ENCODE peak calls at places on chromosomes 12 and 14, in ten cellular contexts. V is left lung, P is sigmoid colon, L is brain microvascular endothelial cell, K is HCT116, A is heart right ventricle, C is esophagus muscularis mucosa, M is right atrium auricular region, R is uterus, U is Panc1. N is an unnamed sample.

GRCh38 chr14:103858063-103858820 is 10.9 kb upstream of the PPP1R13B start:
- DNase-seq in V (no peak), P (no peak), L (no peak), K (no peak), A (no peak), C (no peak), M (no peak), R (no peak), U (no peak), N (no peak)

GRCh38 chr12:94706250-94706661 is 55.9 kb upstream of the TMCC3 start:
- DNase-seq in V (no peak), P (no peak), L (peak), K (no peak), A (no peak), C (no peak), M (no peak), R (no peak), U (no peak), N (no peak)

GRCh38 chr12:91272456-91273063 is 89.9 kb upstream of the DCN start:
- DNase-seq in V (no peak), P (peak), L (peak), K (no peak), A (peak), C (peak), M (peak), R (peak), U (no peak), N (no peak)

GRCh38 chr12:52865090-52865944 is 16.5 kb upstream of the KRT78 start:
- DNase-seq in V (peak), P (no peak), L (peak), K (peak), A (peak), C (no peak), M (peak), R (peak), U (no peak), N (peak)

GRCh38 chr14:89178802-89179201 is 238.2 kb downstream of the FOXN3 start:
- DNase-seq in V (no peak), P (no peak), L (no peak), K (no peak), A (no peak), C (no peak), M (no peak), R (no peak), U (no peak), N (no peak)

GRCh38 chr14:104130974-104131651 is 7.3 kb upstream of the KIF26A start:
- DNase-seq in V (peak), P (peak), L (no peak), K (no peak), A (peak), C (no peak), M (no peak), R (no peak), U (no peak), N (peak)

GRCh38 chr14:74879427-74880180 is 2.1 kb upstream of the DLST start:
- DNase-seq in V (no peak), P (no peak), L (no peak), K (no peak), A (no peak), C (no peak), M (no peak), R (no peak), U (no peak), N (no peak)

GRCh38 chr14:99592394-99592793 is 11.6 kb downstream of the CCDC85C start:
- DNase-seq in V (no peak), P (no peak), L (no peak), K (no peak), A (no peak), C (no peak), M (no peak), R (no peak), U (no peak), N (no peak)

GRCh38 chr14:51908086-51908485 is 47.7 kb downstream of the GNG2 start:
- DNase-seq in V (no peak), P (no peak), L (peak), K (no peak), A (no peak), C (peak), M (no peak), R (no peak), U (no peak), N (no peak)

GRCh38 chr12:23204933-23205778 is 580.2 kb downstream of the ETNK1 start:
- DNase-seq in V (no peak), P (no peak), L (peak), K (peak), A (peak), C (no peak), M (no peak), R (no peak), U (peak), N (peak)

GRCh38 chr12:6552140-6552551 is 3.7 kb downstream of the IFFO1 start:
- DNase-seq in V (no peak), P (peak), L (no peak), K (no peak), A (peak), C (no peak), M (no peak), R (peak), U (no peak), N (no peak)

GRCh38 chr14:66315098-66315497 is 171.1 kb upstream of the CCDC196 start:
- DNase-seq in V (no peak), P (no peak), L (no peak), K (no peak), A (no peak), C (no peak), M (no peak), R (no peak), U (no peak), N (no peak)

GRCh38 chr14:25090716-25091454 is 40.9 kb upstream of the STXBP6 start:
- DNase-seq in V (no peak), P (no peak), L (peak), K (no peak), A (no peak), C (no peak), M (no peak), R (no peak), U (no peak), N (peak)

DNA sequence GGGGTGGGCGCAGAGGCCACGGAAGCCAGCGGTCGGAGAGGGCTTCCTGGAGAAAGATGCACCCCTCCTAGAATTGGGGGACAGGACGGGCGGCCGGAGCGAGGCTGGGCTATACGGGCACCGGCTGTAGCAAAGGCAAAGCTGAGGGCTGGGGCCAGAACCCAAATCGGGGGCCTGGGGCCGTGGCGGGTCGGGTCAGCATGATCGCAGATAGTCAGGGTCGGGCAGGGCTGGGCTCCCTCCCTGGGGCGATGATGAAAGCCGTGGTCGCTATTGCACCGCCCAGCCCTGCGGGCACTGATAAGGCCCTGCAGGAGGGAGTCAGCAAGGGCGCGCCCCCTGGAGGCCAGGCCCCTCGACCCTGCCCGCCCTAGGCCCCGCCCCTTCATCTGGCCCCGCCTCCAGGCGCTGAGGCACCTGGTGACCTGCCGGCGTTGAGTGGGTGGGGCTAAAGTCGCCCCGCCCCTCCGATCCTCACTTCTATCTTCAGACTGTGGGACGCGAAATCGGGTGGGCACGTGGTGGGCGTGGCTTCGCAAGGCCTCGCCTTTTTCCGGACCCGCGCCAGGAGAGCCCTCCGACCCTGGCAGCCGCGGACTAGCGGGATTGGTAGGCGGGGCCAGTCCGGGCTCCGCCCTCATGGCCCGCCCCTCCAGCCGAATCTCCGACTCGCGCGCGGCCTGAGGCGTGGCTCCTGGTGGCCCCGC is 421 bp upstream of the SH2B3 start:
- DNase-seq in V (peak), P (peak), L (peak), K (peak), A (peak), C (peak), M (peak), R (peak), U (peak), N (peak)
- TF ChIP-seq CTCF in V (peak), P (peak), L (peak), K (peak), A (peak), C (peak), M (peak), R (peak), U (peak), N (peak)

DNA sequence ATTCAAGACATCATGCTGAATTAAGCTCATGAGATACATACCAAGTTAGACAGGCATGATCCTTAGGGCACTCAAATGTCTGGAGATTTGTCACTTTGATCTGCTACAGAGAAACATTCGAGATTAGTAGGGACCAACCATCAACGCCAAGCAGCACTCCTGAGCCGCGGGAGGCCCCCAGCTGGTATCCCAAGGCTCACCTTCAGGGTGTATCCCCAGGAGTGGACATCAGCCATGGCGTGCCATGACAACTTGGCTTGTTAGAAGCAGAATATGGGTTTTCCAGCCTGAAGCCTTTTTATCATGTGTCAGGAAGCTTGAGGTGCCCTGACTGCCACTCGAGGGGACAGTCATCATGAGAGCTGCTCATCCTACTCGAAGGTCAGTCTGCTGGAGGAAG is 39.1 kb upstream of the GPHB5 start:
- DNase-seq in V (no peak), P (no peak), L (no peak), K (no peak), A (no peak), C (no peak), M (no peak), R (no peak), U (no peak), N (no peak)
- H3K27ac ChIP-seq in V (no peak), P (no peak), L (no peak), K (no peak), A (no peak), C (no peak), M (no peak), R (no peak), U (no peak), N (no peak)

GRCh38 chr12:49369723-49370145 is 2.5 kb downstream of the SPATS2 start:
- DNase-seq in V (no peak), P (no peak), L (no peak), K (no peak), A (no peak), C (no peak), M (no peak), R (peak), U (no peak), N (no peak)
- TF ChIP-seq CTCF in V (no peak), P (peak), L (peak), K (peak), A (peak), C (peak), M (peak), R (peak), U (no peak), N (peak)

DNA sequence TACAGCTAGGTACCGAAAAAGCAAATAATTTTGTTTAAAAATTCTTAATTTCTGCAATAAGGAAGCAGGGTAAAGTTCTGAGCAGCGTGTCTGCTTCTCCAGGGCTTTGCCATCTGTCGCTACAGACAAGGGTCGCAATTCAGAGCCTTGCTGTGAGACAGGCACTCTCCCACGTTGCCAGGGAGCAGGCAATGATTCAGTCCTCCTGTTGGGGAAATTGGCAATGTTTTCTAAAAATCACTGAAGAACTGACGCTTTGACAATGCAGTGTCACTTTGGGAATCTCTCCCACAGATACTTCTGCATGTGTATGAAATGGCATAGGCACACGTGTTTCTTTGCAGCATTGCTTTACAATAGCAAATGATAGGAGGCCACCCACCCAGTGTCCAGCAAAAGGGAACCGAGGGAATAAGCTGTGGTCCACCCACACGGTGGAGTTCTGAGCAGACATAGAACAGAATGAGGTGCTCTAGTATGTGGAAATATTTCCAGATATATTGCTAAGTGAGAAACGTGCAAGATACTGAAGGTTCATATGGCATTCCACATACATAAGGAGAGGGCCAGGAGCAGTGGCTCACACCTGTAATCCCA is 15.9 kb upstream of the HIP1R start:
- DNase-seq in V (no peak), P (no peak), L (no peak), K (no peak), A (no peak), C (no peak), M (no peak), R (no peak), U (no peak), N (no peak)
- H3K27ac ChIP-seq in V (no peak), P (no peak), L (no peak), K (no peak), A (no peak), C (no peak), M (no peak), R (no peak), U (no peak), N (no peak)

DNA sequence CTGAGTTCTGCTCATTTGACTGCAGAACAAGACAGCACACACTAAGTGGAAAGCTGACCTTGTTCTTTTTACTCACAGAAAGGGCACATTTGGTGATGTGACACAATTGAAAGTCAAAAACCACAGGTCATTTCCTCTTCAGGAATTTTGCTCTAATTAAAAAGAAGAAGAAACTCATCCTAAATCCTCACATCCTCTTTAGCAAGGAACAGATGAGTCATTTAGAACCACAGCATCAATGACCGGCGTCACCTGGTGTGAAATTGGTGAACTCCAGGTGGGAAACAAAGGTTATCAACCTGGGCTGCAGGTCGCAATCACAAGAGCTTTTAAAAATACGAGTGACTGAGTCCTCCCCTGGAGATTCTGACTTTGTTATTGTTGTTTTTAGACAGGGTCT is 2.9 kb upstream of the RNU6-8 start:
- DNase-seq in V (no peak), P (no peak), L (no peak), K (no peak), A (no peak), C (no peak), M (no peak), R (no peak), U (no peak), N (no peak)
- TF ChIP-seq CTCF in V (no peak), P (no peak), L (no peak), K (no peak), A (no peak), C (no peak), M (no peak), R (no peak), U (no peak), N (no peak)

GRCh38 chr12:57579011-57579410 is 12.0 kb upstream of the PIP4K2C start:
- DNase-seq in V (no peak), P (no peak), L (no peak), K (no peak), A (no peak), C (no peak), M (no peak), R (no peak), U (no peak), N (no peak)
- H3K27ac ChIP-seq in V (no peak), P (no peak), L (no peak), K (no peak), A (no peak), C (no peak), M (no peak), R (no peak), U (no peak), N (no peak)

DNA sequence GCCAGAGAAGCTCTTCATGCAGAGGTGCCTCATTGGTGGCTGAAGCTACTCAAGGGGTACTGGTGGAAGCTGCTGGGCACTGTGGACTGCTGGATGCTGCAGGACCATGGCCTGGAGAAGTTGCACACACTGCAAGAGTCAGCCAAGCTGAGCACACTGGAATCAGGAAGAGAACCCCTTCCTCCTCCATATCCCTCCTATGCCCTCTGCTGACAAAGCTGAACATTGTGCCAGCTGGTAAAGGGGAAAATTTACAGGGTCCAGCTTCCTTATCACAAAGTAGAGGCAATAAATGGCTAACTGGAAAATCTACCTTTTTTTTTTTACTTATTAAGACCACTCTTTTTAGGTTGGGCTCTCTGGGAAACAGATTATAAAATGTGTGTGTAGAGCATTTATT is 6.5 kb downstream of the CCDC175 start:
- DNase-seq in V (no peak), P (no peak), L (no peak), K (no peak), A (no peak), C (no peak), M (no peak), R (no peak), U (no peak), N (no peak)
- TF ChIP-seq CTCF in V (no peak), P (no peak), L (peak), K (peak), A (no peak), C (no peak), M (no peak), R (no peak), U (no peak), N (no peak)

DNA sequence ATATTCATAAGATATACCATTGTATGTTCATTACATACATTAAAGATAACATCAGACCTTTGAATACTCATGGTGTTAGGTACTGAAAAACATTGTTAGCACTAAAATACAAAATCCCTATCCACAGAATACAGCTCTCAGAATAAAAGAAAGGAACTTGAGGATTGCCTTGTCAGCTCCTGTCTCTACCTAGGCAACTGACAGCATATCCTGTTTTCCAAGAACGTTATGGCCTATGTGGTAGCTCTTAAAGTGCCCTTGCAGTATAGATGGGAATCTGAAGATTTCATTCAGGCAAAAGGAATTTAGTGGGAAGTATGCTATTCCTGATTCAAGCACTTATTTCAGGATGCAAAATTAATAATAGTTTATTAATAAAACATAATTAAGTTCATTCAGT is 1.8 kb upstream of the PPP1R12A start:
- DNase-seq in V (no peak), P (no peak), L (no peak), K (no peak), A (no peak), C (no peak), M (no peak), R (no peak), U (no peak), N (no peak)
- H3K27ac ChIP-seq in V (peak), P (peak), L (no peak), K (no peak), A (peak), C (peak), M (peak), R (peak), U (no peak), N (no peak)

GRCh38 chr12:119020377-119021360 is 39.3 kb downstream of the SRRM4 start:
- DNase-seq in V (peak), P (no peak), L (no peak), K (peak), A (peak), C (no peak), M (no peak), R (no peak), U (no peak), N (no peak)
- TF ChIP-seq CTCF in V (peak), P (no peak), L (peak), K (peak), A (peak), C (peak), M (no peak), R (no peak), U (peak), N (peak)

GRCh38 chr12:54042970-54043744 is 10.3 kb downstream of the HOXC5 start:
- DNase-seq in V (no peak), P (no peak), L (no peak), K (no peak), A (no peak), C (no peak), M (no peak), R (no peak), U (no peak), N (no peak)
- H3K27ac ChIP-seq in V (no peak), P (no peak), L (no peak), K (no peak), A (no peak), C (no peak), M (no peak), R (no peak), U (peak), N (no peak)